ENCODE peak calls at places on chromosomes 3 and 15, in ten cellular contexts. J is breast epithelium, T is hepatocyte, R is chondrocyte, V is mesothelial cell of epicardium, F is GM10248, G is GM06990, N is uterus, I is fibroblast of mammary gland, Z is IMR-90. P is an unnamed sample.

GRCh38 chr3:37290551-37290950 is 116.2 kb upstream of the LRRFIP2 start:
- DNase-seq in V (no peak), I (peak; percentile 46), Z (peak; percentile 75), R (no peak), G (no peak), N (no peak), T (no peak), J (no peak), F (no peak), P (no peak)

GRCh38 chr15:81349271-81349670 is 24.7 kb downstream of the TMC3 start:
- DNase-seq in T (no peak), N (no peak), R (no peak), Z (no peak), F (no peak), J (no peak), V (no peak), G (no peak), I (no peak), P (no peak)

GRCh38 chr3:184455991-184456390 is 76.1 kb downstream of the CHRD start:
- DNase-seq in J (no peak), N (no peak), F (no peak), T (no peak), I (no peak), V (no peak), G (no peak), Z (no peak), R (no peak), P (no peak)

GRCh38 chr15:45906230-45906629 is 271.4 kb downstream of the SQOR start:
- DNase-seq in T (no peak), N (no peak), Z (no peak), I (no peak), V (no peak), R (no peak), F (no peak), G (no peak), J (no peak), P (no peak)

GRCh38 chr15:45641374-45641778 is 6.5 kb downstream of the SQOR start:
- DNase-seq in T (peak; percentile 82), I (peak; percentile 98), N (peak; percentile 33), F (no peak), G (no peak), R (no peak), J (no peak), V (no peak), Z (peak; percentile 96), P (no peak)

GRCh38 chr3:4409415-4409814 is 57.7 kb downstream of the SUMF1 start:
- DNase-seq in T (no peak), Z (no peak), V (no peak), G (peak; percentile 31), R (no peak), I (no peak), F (no peak), N (no peak), J (no peak), P (no peak)

GRCh38 chr3:148243609-148244008 is 454.1 kb upstream of the AGTR1 start:
- DNase-seq in F (no peak), V (no peak), Z (no peak), R (no peak), I (peak; percentile 20), G (no peak), N (no peak), J (no peak), T (no peak), P (no peak)

GRCh38 chr3:5277612-5278236 is 90.2 kb downstream of the EDEM1 start:
- DNase-seq in Z (no peak), J (no peak), R (no peak), V (no peak), I (no peak), N (no peak), G (no peak), T (no peak), F (no peak), P (no peak)

GRCh38 chr3:196947860-196948441 is 5.6 kb upstream of the NCBP2 start:
- DNase-seq in J (no peak), V (no peak), T (no peak), R (no peak), F (no peak), N (no peak), G (no peak), Z (no peak), I (no peak), P (no peak)

GRCh38 chr3:196947136-196947859 is 5.0 kb upstream of the NCBP2 start:
- DNase-seq in Z (no peak), T (no peak), V (no peak), R (no peak), J (no peak), I (no peak), G (no peak), N (no peak), F (no peak), P (no peak)

GRCh38 chr3:196951371-196951770 is 9.0 kb upstream of the NCBP2 start:
- DNase-seq in F (no peak), N (no peak), Z (no peak), I (no peak), V (no peak), R (no peak), G (no peak), T (no peak), J (no peak), P (no peak)

GRCh38 chr3:196949750-196950149 is 7.4 kb upstream of the NCBP2 start:
- DNase-seq in V (no peak), G (no peak), R (no peak), F (no peak), Z (no peak), I (no peak), N (no peak), J (no peak), T (no peak), P (no peak)

GRCh38 chr3:196948442-196949365 is 6.4 kb upstream of the NCBP2 start:
- DNase-seq in T (no peak), J (no peak), I (peak; percentile 16), F (no peak), N (no peak), G (no peak), Z (no peak), R (no peak), V (no peak), P (no peak)
- TF ChIP-seq CTCF in T (no peak), J (no peak), I (peak; percentile 1), F (no peak), N (no peak), G (no peak), Z (peak; percentile 6), R (peak; percentile 25), V (no peak), P (no peak)

GRCh38 chr15:90184119-90184785 is 16.9 kb upstream of the SEMA4B start:
- DNase-seq in Z (no peak), T (peak; percentile 92), F (peak; percentile 78), I (peak; percentile 75), G (peak; percentile 51), J (peak; percentile 85), V (no peak), R (no peak), N (peak; percentile 79), P (no peak)
- TF ChIP-seq CTCF in Z (no peak), T (peak; percentile 3), F (no peak), I (no peak), G (peak; percentile 11), J (no peak), V (no peak), R (no peak), N (no peak), P (no peak)

GRCh38 chr3:27720899-27721716 is 1.0 kb downstream of the EOMES start:
- DNase-seq in T (no peak), Z (no peak), J (no peak), I (no peak), F (no peak), G (peak; percentile 47), R (no peak), V (no peak), N (no peak), P (no peak)
- TF ChIP-seq CTCF in T (peak; percentile 40), Z (no peak), J (no peak), I (no peak), F (peak; percentile 56), G (no peak), R (peak; percentile 62), V (no peak), N (no peak), P (no peak)

GRCh38 chr3:147049305-147049704 is 357.0 kb downstream of the ZIC4 start:
- DNase-seq in I (no peak), Z (no peak), J (no peak), R (no peak), V (no peak), G (no peak), T (no peak), F (no peak), N (no peak), P (no peak)
- TF ChIP-seq CTCF in I (no peak), Z (no peak), J (no peak), R (no peak), V (no peak), G (no peak), T (no peak), F (no peak), N (no peak), P (no peak)

GRCh38 chr3:64687781-64688515 is at the start of gene ADAMTS9:
- DNase-seq in I (peak; percentile 54), V (peak; percentile 76), T (peak; percentile 89), R (peak; percentile 95), Z (peak; percentile 60), G (no peak), J (peak; percentile 51), F (no peak), N (peak; percentile 80), P (peak; percentile 83)
- TF ChIP-seq CTCF in I (no peak), V (no peak), T (no peak), R (peak; percentile 23), Z (no peak), G (no peak), J (no peak), F (no peak), N (no peak), P (peak; percentile 9)